ENCODE peak calls at places on chromosomes 1 and 21, in five cellular contexts. One of them, this sample, is unnamed.

GRCh38 chr21:41977034-41977950 is 23.5 kb upstream of the C2CD2 start:
- DNase-seq in GM12865: no peak
- DNase-seq in T-helper 9 cell: no peak
- DNase-seq in AML-193: no peak
- DNase-seq in activated effector memory CD4-positive, alpha-beta T cell treated with anti-CD3 and anti-CD28 coated beads, Interleukin-2, amount 50 U/mL, for 16 hours: no peak
- DNase-seq in this sample: no peak

GRCh38 chr1:13801232-13801631 is 101.2 kb downstream of the PRDM2 start:
- DNase-seq in T-helper 9 cell: no peak
- DNase-seq in activated effector memory CD4-positive, alpha-beta T cell treated with anti-CD3 and anti-CD28 coated beads, Interleukin-2, amount 50 U/mL, for 16 hours: no peak
- DNase-seq in AML-193: no peak
- DNase-seq in GM12865: no peak
- DNase-seq in this sample: no peak

GRCh38 chr1:174967845-174968705 is 31.7 kb upstream of the CACYBP start:
- DNase-seq in activated effector memory CD4-positive, alpha-beta T cell treated with anti-CD3 and anti-CD28 coated beads, Interleukin-2, amount 50 U/mL, for 16 hours: no peak
- DNase-seq in GM12865: no peak
- DNase-seq in T-helper 9 cell: no peak
- DNase-seq in AML-193: no peak
- DNase-seq in this sample: no peak

GRCh38 chr1:181010789-181011188 is 11.9 kb downstream of the STX6 start:
- DNase-seq in T-helper 9 cell: no peak
- DNase-seq in activated effector memory CD4-positive, alpha-beta T cell treated with anti-CD3 and anti-CD28 coated beads, Interleukin-2, amount 50 U/mL, for 16 hours: no peak
- DNase-seq in AML-193: no peak
- DNase-seq in GM12865: no peak
- DNase-seq in this sample: peak

GRCh38 chr1:90413519-90413918 is 303.6 kb downstream of the BARHL2 start:
- DNase-seq in AML-193: no peak
- DNase-seq in GM12865: no peak
- DNase-seq in T-helper 9 cell: no peak
- DNase-seq in activated effector memory CD4-positive, alpha-beta T cell treated with anti-CD3 and anti-CD28 coated beads, Interleukin-2, amount 50 U/mL, for 16 hours: no peak
- DNase-seq in this sample: no peak

GRCh38 chr1:192160186-192160585 is 1.9 kb downstream of the RGS18 start:
- DNase-seq in AML-193: peak
- DNase-seq in activated effector memory CD4-positive, alpha-beta T cell treated with anti-CD3 and anti-CD28 coated beads, Interleukin-2, amount 50 U/mL, for 16 hours: no peak
- DNase-seq in GM12865: no peak
- DNase-seq in T-helper 9 cell: no peak
- DNase-seq in this sample: peak

GRCh38 chr1:12615916-12616708 is 1.9 kb downstream of the DHRS3 start:
- DNase-seq in activated effector memory CD4-positive, alpha-beta T cell treated with anti-CD3 and anti-CD28 coated beads, Interleukin-2, amount 50 U/mL, for 16 hours: peak
- DNase-seq in T-helper 9 cell: no peak
- DNase-seq in AML-193: no peak
- DNase-seq in GM12865: no peak
- DNase-seq in this sample: peak

GRCh38 chr1:243730499-243731150 is 119.4 kb downstream of the AKT3 start:
- DNase-seq in AML-193: peak
- DNase-seq in GM12865: no peak
- DNase-seq in T-helper 9 cell: no peak
- DNase-seq in activated effector memory CD4-positive, alpha-beta T cell treated with anti-CD3 and anti-CD28 coated beads, Interleukin-2, amount 50 U/mL, for 16 hours: no peak
- DNase-seq in this sample: no peak

GRCh38 chr1:84920159-84920558 is 27.2 kb upstream of the LPAR3 start:
- DNase-seq in AML-193: no peak
- DNase-seq in T-helper 9 cell: no peak
- DNase-seq in activated effector memory CD4-positive, alpha-beta T cell treated with anti-CD3 and anti-CD28 coated beads, Interleukin-2, amount 50 U/mL, for 16 hours: no peak
- DNase-seq in GM12865: no peak
- DNase-seq in this sample: no peak

GRCh38 chr1:228862542-228863505 is 127.5 kb downstream of the RHOU start:
- DNase-seq in T-helper 9 cell: no peak
- DNase-seq in GM12865: no peak
- DNase-seq in activated effector memory CD4-positive, alpha-beta T cell treated with anti-CD3 and anti-CD28 coated beads, Interleukin-2, amount 50 U/mL, for 16 hours: no peak
- DNase-seq in AML-193: no peak
- DNase-seq in this sample: peak

GRCh38 chr21:42455754-42456440 is 40.1 kb downstream of the RSPH1 start:
- DNase-seq in GM12865: no peak
- DNase-seq in AML-193: no peak
- DNase-seq in activated effector memory CD4-positive, alpha-beta T cell treated with anti-CD3 and anti-CD28 coated beads, Interleukin-2, amount 50 U/mL, for 16 hours: peak
- DNase-seq in T-helper 9 cell: no peak
- DNase-seq in this sample: no peak

GRCh38 chr1:5821496-5822176 is 170.6 kb downstream of the NPHP4 start:
- DNase-seq in T-helper 9 cell: no peak
- DNase-seq in AML-193: no peak
- DNase-seq in GM12865: no peak
- DNase-seq in activated effector memory CD4-positive, alpha-beta T cell treated with anti-CD3 and anti-CD28 coated beads, Interleukin-2, amount 50 U/mL, for 16 hours: no peak
- DNase-seq in this sample: no peak

This sample was measured in choroid plexus epithelial cell.